ENCODE peak calls at places on chromosomes 12 and 14, in eight cellular contexts. One of them, this sample, is unnamed.

GRCh38 chr14:69303086-69303485 is 43.1 kb downstream of the GALNT16 start:
- DNase-seq in activated T-helper 1 cell treated with anti-CD3 and anti-CD28 coated beads, Interleukin-2, amount 50 U/mL, for 16 hours: no peak
- DNase-seq in naive thymus-derived CD8-positive, alpha-beta T cell: no peak
- DNase-seq in NCI-H510A: no peak
- DNase-seq in Calu3: no peak
- DNase-seq in mucosa of descending colon: no peak
- DNase-seq in activated CD4-positive, alpha-beta T cell treated with anti-CD3 and anti-CD28 coated beads, Interleukin-2, amount 50 U/mL, for 48 hours: no peak
- DNase-seq in LoVo: no peak
- DNase-seq in this sample: no peak

GRCh38 chr12:42617622-42618021 is 28.1 kb upstream of the PRICKLE1 start:
- DNase-seq in activated T-helper 1 cell treated with anti-CD3 and anti-CD28 coated beads, Interleukin-2, amount 50 U/mL, for 16 hours: no peak
- DNase-seq in naive thymus-derived CD8-positive, alpha-beta T cell: no peak
- DNase-seq in NCI-H510A: no peak
- DNase-seq in Calu3: no peak
- DNase-seq in mucosa of descending colon: no peak
- DNase-seq in activated CD4-positive, alpha-beta T cell treated with anti-CD3 and anti-CD28 coated beads, Interleukin-2, amount 50 U/mL, for 48 hours: no peak
- DNase-seq in LoVo: no peak
- DNase-seq in this sample: no peak

GRCh38 chr12:116601524-116601923 is 42.3 kb downstream of the MAP1LC3B2 start:
- DNase-seq in activated T-helper 1 cell treated with anti-CD3 and anti-CD28 coated beads, Interleukin-2, amount 50 U/mL, for 16 hours: no peak
- DNase-seq in naive thymus-derived CD8-positive, alpha-beta T cell: no peak
- DNase-seq in NCI-H510A: no peak
- DNase-seq in Calu3: no peak
- DNase-seq in mucosa of descending colon: no peak
- DNase-seq in activated CD4-positive, alpha-beta T cell treated with anti-CD3 and anti-CD28 coated beads, Interleukin-2, amount 50 U/mL, for 48 hours: peak
- DNase-seq in LoVo: no peak
- DNase-seq in this sample: no peak

GRCh38 chr12:39375206-39375808 is 67.6 kb downstream of the KIF21A start:
- DNase-seq in activated T-helper 1 cell treated with anti-CD3 and anti-CD28 coated beads, Interleukin-2, amount 50 U/mL, for 16 hours: no peak
- DNase-seq in naive thymus-derived CD8-positive, alpha-beta T cell: no peak
- DNase-seq in NCI-H510A: no peak
- DNase-seq in Calu3: no peak
- DNase-seq in mucosa of descending colon: no peak
- DNase-seq in activated CD4-positive, alpha-beta T cell treated with anti-CD3 and anti-CD28 coated beads, Interleukin-2, amount 50 U/mL, for 48 hours: no peak
- DNase-seq in LoVo: no peak
- DNase-seq in this sample: no peak

GRCh38 chr14:70887207-70888150 is 19.8 kb upstream of the PCNX1 start:
- DNase-seq in activated T-helper 1 cell treated with anti-CD3 and anti-CD28 coated beads, Interleukin-2, amount 50 U/mL, for 16 hours: no peak
- DNase-seq in naive thymus-derived CD8-positive, alpha-beta T cell: no peak
- DNase-seq in NCI-H510A: no peak
- DNase-seq in Calu3: no peak
- DNase-seq in mucosa of descending colon: no peak
- DNase-seq in activated CD4-positive, alpha-beta T cell treated with anti-CD3 and anti-CD28 coated beads, Interleukin-2, amount 50 U/mL, for 48 hours: no peak
- DNase-seq in LoVo: no peak
- DNase-seq in this sample: no peak

GRCh38 chr14:29140059-29140458 is 373.5 kb downstream of the FOXG1 start:
- DNase-seq in activated T-helper 1 cell treated with anti-CD3 and anti-CD28 coated beads, Interleukin-2, amount 50 U/mL, for 16 hours: no peak
- DNase-seq in naive thymus-derived CD8-positive, alpha-beta T cell: no peak
- DNase-seq in NCI-H510A: no peak
- DNase-seq in Calu3: no peak
- DNase-seq in mucosa of descending colon: no peak
- DNase-seq in activated CD4-positive, alpha-beta T cell treated with anti-CD3 and anti-CD28 coated beads, Interleukin-2, amount 50 U/mL, for 48 hours: no peak
- DNase-seq in LoVo: no peak
- DNase-seq in this sample: no peak

GRCh38 chr14:75318353-75318752 is 39.7 kb downstream of the FOS start:
- DNase-seq in activated T-helper 1 cell treated with anti-CD3 and anti-CD28 coated beads, Interleukin-2, amount 50 U/mL, for 16 hours: no peak
- DNase-seq in naive thymus-derived CD8-positive, alpha-beta T cell: no peak
- DNase-seq in NCI-H510A: no peak
- DNase-seq in Calu3: no peak
- DNase-seq in mucosa of descending colon: no peak
- DNase-seq in activated CD4-positive, alpha-beta T cell treated with anti-CD3 and anti-CD28 coated beads, Interleukin-2, amount 50 U/mL, for 48 hours: no peak
- DNase-seq in LoVo: no peak
- DNase-seq in this sample: no peak

GRCh38 chr12:47808574-47809380 is 10.9 kb downstream of the HDAC7 start:
- DNase-seq in activated T-helper 1 cell treated with anti-CD3 and anti-CD28 coated beads, Interleukin-2, amount 50 U/mL, for 16 hours: no peak
- DNase-seq in naive thymus-derived CD8-positive, alpha-beta T cell: no peak
- DNase-seq in NCI-H510A: no peak
- DNase-seq in Calu3: no peak
- DNase-seq in mucosa of descending colon: peak
- DNase-seq in activated CD4-positive, alpha-beta T cell treated with anti-CD3 and anti-CD28 coated beads, Interleukin-2, amount 50 U/mL, for 48 hours: peak
- DNase-seq in LoVo: no peak
- DNase-seq in this sample: peak

GRCh38 chr12:79927772-79928474 is 7.0 kb downstream of the PPP1R12A start:
- DNase-seq in activated T-helper 1 cell treated with anti-CD3 and anti-CD28 coated beads, Interleukin-2, amount 50 U/mL, for 16 hours: no peak
- DNase-seq in naive thymus-derived CD8-positive, alpha-beta T cell: peak
- DNase-seq in NCI-H510A: no peak
- DNase-seq in Calu3: no peak
- DNase-seq in mucosa of descending colon: no peak
- DNase-seq in activated CD4-positive, alpha-beta T cell treated with anti-CD3 and anti-CD28 coated beads, Interleukin-2, amount 50 U/mL, for 48 hours: peak
- DNase-seq in LoVo: no peak
- DNase-seq in this sample: peak

This sample was measured in activated naive CD4-positive, alpha-beta T cell treated with Interleukin-2 at 50 U/mL for 16 hours.